ENCODE peak calls at places on chromosomes 4 and X, in five cellular contexts. J is astrocyte, Y is K562, F is PC-9, M is fibroblast of lung. Z is an unnamed sample.
A peak's percentile ranks its signal among the peaks of the same experiment; 100 is the strongest.

GRCh38 chr4:188387134-188387791 is 248.0 kb downstream of the TRIML1 start:
- DNase-seq in J (no peak), Y (no peak), F (peak; percentile 15), M (no peak), Z (peak; percentile 83)

GRCh38 chr4:53591372-53591892 is at the start of gene LNX1:
- DNase-seq in J (no peak), Y (peak; percentile 27), F (peak; percentile 84), M (no peak), Z (no peak)

GRCh38 chr4:86302242-86302641 is 57.6 kb downstream of the MAPK10 start:
- DNase-seq in J (peak; percentile 94), Y (no peak), F (no peak), M (peak; percentile 44), Z (peak; percentile 2)

GRCh38 chrX:67568769-67569168 is 24.9 kb downstream of the AR start:
- DNase-seq in J (no peak), Y (no peak), F (no peak), M (no peak), Z (no peak)

GRCh38 chr4:112234952-112235609 is 3.5 kb downstream of the AP1AR start:
- DNase-seq in J (peak; percentile 79), Y (peak; percentile 54), F (peak; percentile 55), M (peak; percentile 93), Z (peak; percentile 75)

GRCh38 chr4:70902577-70903281 is 560 bp downstream of the MOB1B start:
- DNase-seq in J (no peak), Y (peak; percentile 15), F (no peak), M (peak; percentile 25), Z (no peak)

GRCh38 chr4:22179124-22179874 is 230.7 kb upstream of the KCNIP4 start:
- DNase-seq in J (peak; percentile 98), Y (no peak), F (peak; percentile 17), M (peak; percentile 90), Z (peak; percentile 90)

GRCh38 chr4:15930314-15930713 is 8.2 kb downstream of the FGFBP1 start:
- DNase-seq in J (no peak), Y (no peak), F (no peak), M (no peak), Z (no peak)

GRCh38 chr4:101950258-101950979 is 159.9 kb downstream of the BANK1 start:
- DNase-seq in J (no peak), Y (no peak), F (no peak), M (no peak), Z (no peak)

GRCh38 chr4:118270492-118270891 is 82.3 kb downstream of the PRSS12 start:
- DNase-seq in J (peak; percentile 27), Y (no peak), F (no peak), M (peak; percentile 79), Z (peak; percentile 30)

GRCh38 chr4:3296651-3297050 is 3.8 kb downstream of the RGS12 start:
- DNase-seq in J (no peak), Y (no peak), F (no peak), M (no peak), Z (no peak)

GRCh38 chr4:8182858-8183725 is 16.0 kb upstream of the SH3TC1 start:
- DNase-seq in J (peak; percentile 72), Y (peak; percentile 77), F (peak; percentile 98), M (peak; percentile 90), Z (peak; percentile 98)

GRCh38 chrX:65871671-65872311 is 168.1 kb downstream of the VSIG4 start:
- DNase-seq in J (no peak), Y (peak; percentile 24), F (peak; percentile 21), M (no peak), Z (peak; percentile 84)

GRCh38 chr4:146132445-146132844 is 43.1 kb upstream of the LSM6 start:
- DNase-seq in J (no peak), Y (no peak), F (no peak), M (no peak), Z (peak; percentile 72)

GRCh38 chrX:19799319-19800182 is 87.8 kb downstream of the SH3KBP1 start:
- DNase-seq in J (peak; percentile 51), Y (no peak), F (no peak), M (peak; percentile 43), Z (no peak)

GRCh38 chr4:43373201-43373600 is 480.7 kb downstream of the GRXCR1 start:
- DNase-seq in J (no peak), Y (no peak), F (no peak), M (no peak), Z (no peak)

GRCh38 chr4:168853770-168854169 is 156.3 kb downstream of the CBR4 start:
- DNase-seq in J (no peak), Y (no peak), F (no peak), M (no peak), Z (no peak)

GRCh38 chr4:84965558-84966381 is 720 bp downstream of the WDFY3 start:
- DNase-seq in J (no peak), Y (peak; percentile 67), F (peak; percentile 32), M (no peak), Z (peak; percentile 39)

GRCh38 chrX:1411331-1411730 is 19.4 kb upstream of the SLC25A6 start:
- DNase-seq in J (no peak), Y (no peak), F (no peak), M (no peak), Z (no peak)

GRCh38 chr4:164531336-164531735 is 222.6 kb upstream of the SMIM31 start:
- DNase-seq in J (no peak), Y (no peak), F (no peak), M (no peak), Z (peak; percentile 42)

GRCh38 chr4:1264942-1265341 is 16.0 kb upstream of the CTBP1 start:
- DNase-seq in J (no peak), Y (no peak), F (no peak), M (no peak), Z (no peak)

GRCh38 chrX:131792356-131792749 is 230.7 kb upstream of the STK26 start:
- DNase-seq in J (peak; percentile 75), Y (no peak), F (no peak), M (no peak), Z (peak; percentile 91)

GRCh38 chr4:173415885-173416658 is 17.2 kb upstream of the SCRG1 start:
- DNase-seq in J (no peak), Y (no peak), F (peak; percentile 32), M (no peak), Z (peak; percentile 87)

GRCh38 chrX:100447563-100448397 is 37.7 kb upstream of the PCDH19 start:
- DNase-seq in J (no peak), Y (peak; percentile 59), F (peak; percentile 28), M (peak; percentile 11), Z (peak; percentile 2)

GRCh38 chr4:95869961-95870500 is 30.1 kb downstream of the PDHA2 start:
- DNase-seq in J (no peak), Y (no peak), F (no peak), M (no peak), Z (no peak)

GRCh38 chrX:24214568-24214967 is 65.0 kb downstream of the ZFX start:
- DNase-seq in J (no peak), Y (no peak), F (no peak), M (no peak), Z (no peak)

GRCh38 chrX:20427173-20427770 is 160.6 kb upstream of the RPS6KA3 start:
- DNase-seq in J (no peak), Y (no peak), F (no peak), M (no peak), Z (no peak)

GRCh38 chr4:14868426-14868825 is 133.9 kb upstream of the CPEB2 start:
- DNase-seq in J (no peak), Y (no peak), F (no peak), M (no peak), Z (no peak)

GRCh38 chr4:21901831-21902230 is 46.7 kb downstream of the KCNIP4 start:
- DNase-seq in J (peak; percentile 15), Y (no peak), F (no peak), M (peak; percentile 57), Z (peak; percentile 93)

DNA sequence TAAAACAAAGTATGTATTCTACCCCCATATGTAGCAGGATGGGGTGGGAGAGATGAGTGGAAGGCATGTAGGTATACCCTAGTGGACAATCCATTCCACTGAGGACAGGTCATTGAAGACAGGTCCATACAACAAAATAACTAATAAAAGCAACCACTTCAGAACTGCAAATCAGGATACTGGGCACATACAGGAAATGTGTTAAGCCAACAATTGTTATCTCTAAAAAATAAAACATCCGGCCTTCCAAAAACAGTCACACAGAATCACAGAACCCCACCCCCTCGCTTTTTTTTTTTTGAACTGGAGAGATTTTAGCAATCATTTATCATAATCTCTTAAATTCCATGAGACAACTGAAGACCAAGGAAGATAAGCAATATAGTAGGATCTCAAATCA is 112.9 kb downstream of the FRYL start:
- DNase-seq in J (no peak), Y (no peak), F (no peak), M (no peak), Z (no peak)
- TF ChIP-seq CTCF in J (no peak), Y (no peak), F (no peak), M (no peak), Z (no peak)

GRCh38 chrX:63784346-63784901 is 590 bp downstream of the ARHGEF9 start:
- DNase-seq in J (no peak), Y (no peak), F (no peak), M (no peak), Z (no peak)
- H2AFZ ChIP-seq in J (peak overlapping the region; percentile 86), Y (no peak overlapping the region), F (no peak overlapping the region), M (no peak overlapping the region), Z (peak overlapping the region; percentile 44)

DNA sequence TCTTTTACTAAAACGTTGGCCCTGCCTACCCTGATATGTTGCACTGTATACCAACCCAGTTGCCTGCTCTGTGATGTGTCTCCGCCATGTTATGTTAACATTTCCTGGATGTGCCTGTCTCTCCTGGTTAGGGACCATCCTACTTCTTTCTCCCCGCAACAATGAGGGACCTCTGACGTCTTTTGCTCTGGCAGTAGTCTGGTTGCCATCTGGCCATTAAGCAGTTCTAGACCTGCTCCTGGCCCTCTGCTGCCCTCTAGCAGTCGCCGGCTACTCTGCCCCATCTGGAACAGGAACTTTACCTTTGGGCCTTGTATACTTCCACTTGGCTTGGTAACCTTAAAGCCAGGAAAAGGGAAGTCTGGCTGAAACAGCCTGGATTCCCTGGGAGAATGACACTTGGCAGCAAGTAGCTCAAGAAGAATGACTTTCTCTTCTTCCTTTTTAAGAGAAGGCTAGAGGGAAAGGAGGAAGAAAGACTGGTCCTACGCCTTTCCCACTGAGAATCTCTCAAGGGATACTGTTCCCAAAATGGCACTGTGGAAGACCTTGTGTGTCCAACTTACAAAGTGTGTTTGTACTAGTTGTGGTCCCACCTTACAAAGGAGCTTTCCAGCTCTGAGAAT is 63.5 kb downstream of the GPC3 start:
- DNase-seq in J (no peak), Y (peak; percentile 13), F (peak; percentile 29), M (peak; percentile 13), Z (peak; percentile 28)
- TF ChIP-seq CTCF in J (peak; percentile 17), Y (peak; percentile 69), F (peak; percentile 72), M (peak; percentile 49), Z (peak; percentile 85)

GRCh38 chr4:39527296-39528055 is at the start of gene UGDH:
- DNase-seq in J (peak; percentile 98), Y (peak; percentile 97), F (peak; percentile 98), M (peak; percentile 99), Z (peak; percentile 98)
- H2AFZ ChIP-seq in J (peak within 1 kb of the TSS; percentile 82), Y (peak within 1 kb of the TSS; percentile 82), F (peak within 1 kb of the TSS; percentile 56), M (peak within 1 kb of the TSS; percentile 81), Z (peak within 1 kb of the TSS; percentile 93)

Z was measured in mammary epithelial cell.